ENCODE peak calls at places on chromosome 20, in four cellular contexts. K, S, B and G are unnamed samples.

GRCh38 chr20:62989201-62989601 is 17.6 kb downstream of the BHLHE23 start:
- DNase-seq in K (no peak), B (no peak), S (no peak), G (peak; percentile 71)

GRCh38 chr20:41635158-41635557 is 17.0 kb upstream of the CHD6 start:
- DNase-seq in S (no peak), K (no peak), B (no peak), G (no peak)

GRCh38 chr20:41818369-41818768 is 200.2 kb upstream of the CHD6 start:
- DNase-seq in S (no peak), K (no peak), B (no peak), G (no peak)

GRCh38 chr20:39795401-39796272 is 833.5 kb downstream of the DHX35 start:
- DNase-seq in K (no peak), B (no peak), S (no peak), G (no peak)

GRCh38 chr20:37344506-37345338 is 1.2 kb upstream of the SRC start:
- DNase-seq in K (peak; percentile 55), B (no peak), S (no peak), G (no peak)

GRCh38 chr20:400451-401275 is 7.4 kb upstream of the RBCK1 start:
- DNase-seq in S (no peak), K (peak; percentile 64), B (no peak), G (no peak)

GRCh38 chr20:49594143-49594928 is 26.4 kb upstream of the PTGIS start:
- DNase-seq in B (no peak), S (peak; percentile 71), K (no peak), G (no peak)

GRCh38 chr20:36173451-36173933 is 19.0 kb downstream of the EPB41L1 start:
- DNase-seq in B (no peak), S (no peak), K (peak; percentile 93), G (peak; percentile 70)

GRCh38 chr20:21393142-21393541 is 4.2 kb downstream of the NKX2-4 start:
- DNase-seq in K (no peak), B (no peak), S (no peak), G (no peak)

GRCh38 chr20:39103732-39104131 is 141.6 kb downstream of the DHX35 start:
- DNase-seq in S (no peak), B (no peak), K (no peak), G (no peak)

GRCh38 chr20:10419550-10420133 is 14.4 kb downstream of the MKKS start:
- DNase-seq in K (no peak), B (no peak), S (no peak), G (no peak)

GRCh38 chr20:16612708-16613107 is 39.5 kb upstream of the KIF16B start:
- DNase-seq in B (no peak), S (no peak), K (no peak), G (no peak)

GRCh38 chr20:19492116-19492515 is 265.9 kb upstream of the RIN2 start:
- DNase-seq in S (no peak), K (no peak), B (no peak), G (no peak)

GRCh38 chr20:35901678-35902544 is 52.4 kb downstream of the SCAND1 start:
- DNase-seq in S (peak; percentile 9), K (no peak), B (no peak), G (no peak)